ENCODE peak calls at places on chromosomes 6 and 20, in ten cellular contexts. J is activated CD8-positive, alpha-beta T cell treated with anti-CD3 and anti-CD28 coated beads for 36 hours; A is T-cell; U is activated T-cell treated with anti-CD3 and anti-CD28 coated beads, Interleukin-2, amount 50 U/mL, for 72 hours; K is SK-N-SH treated with all-trans-retinoic acid at 6 μM for 48 hours; E is HepG2; X is left colon; G is upper lobe of left lung; H is omental fat pad; O is lower lobe of right lung. Y is an unnamed sample.

GRCh38 chr6:149761438-149761837 is 11.9 kb downstream of the PCMT1 start:
- ATAC-seq in G (no peak), A (no peak), H (no peak), X (no peak), U (no peak), E (no peak), K (no peak), O (peak), J (no peak), Y (no peak)

GRCh38 chr20:45911486-45912343 is at the start of gene PLTP:
- ATAC-seq in O (peak), H (peak), E (peak), U (no peak), K (peak), G (peak), X (peak), J (no peak), A (peak), Y (peak)

GRCh38 chr6:15793288-15793687 is 130.5 kb upstream of the DTNBP1 start:
- ATAC-seq in K (no peak), U (no peak), X (no peak), E (no peak), J (no peak), O (no peak), G (no peak), H (no peak), A (no peak), Y (no peak)

GRCh38 chr6:31048090-31048489 is 37.8 kb downstream of the MUC22 start:
- ATAC-seq in K (no peak), H (no peak), G (no peak), E (no peak), X (no peak), U (no peak), A (no peak), O (peak), J (no peak), Y (no peak)

GRCh38 chr6:2708456-2708855 is 42.3 kb downstream of the MYLK4 start:
- ATAC-seq in A (no peak), O (no peak), E (no peak), H (no peak), G (no peak), K (no peak), U (no peak), X (no peak), J (no peak), Y (no peak)

GRCh38 chr20:2133318-2134183 is 31.9 kb downstream of the STK35 start:
- ATAC-seq in U (no peak), E (no peak), A (no peak), J (no peak), X (peak), K (peak), O (peak), H (peak), G (peak), Y (no peak)

GRCh38 chr6:111252451-111252850 is 165.1 kb downstream of the SLC16A10 start:
- ATAC-seq in U (no peak), H (no peak), X (no peak), K (no peak), G (no peak), J (no peak), O (no peak), E (peak), A (no peak), Y (no peak)

GRCh38 chr20:62146019-62146755 is 2.6 kb downstream of the SS18L1 start:
- ATAC-seq in G (no peak), J (no peak), X (no peak), U (no peak), K (no peak), E (peak), H (no peak), A (no peak), O (no peak), Y (no peak)

GRCh38 chr6:111565316-111566221 is 40.1 kb downstream of the TRAF3IP2 start:
- ATAC-seq in O (no peak), E (peak), K (no peak), J (peak), A (peak), U (peak), G (no peak), H (no peak), X (peak), Y (peak)

GRCh38 chr20:21801193-21801592 is 95.7 kb downstream of the PAX1 start:
- ATAC-seq in K (no peak), O (no peak), J (no peak), A (no peak), H (no peak), G (no peak), E (no peak), U (no peak), X (no peak), Y (no peak)

GRCh38 chr20:58208944-58209343 is 19.5 kb downstream of the ANKRD60 start:
- ATAC-seq in U (no peak), H (no peak), A (peak), K (no peak), O (no peak), J (no peak), E (peak), G (no peak), X (no peak), Y (no peak)

GRCh38 chr6:138500045-138500665 is 861 bp upstream of the NHSL1 start:
- ATAC-seq in G (no peak), X (peak), J (no peak), A (no peak), E (peak), H (no peak), K (no peak), U (no peak), O (no peak), Y (no peak)

GRCh38 chr20:32837157-32837556 is 17.4 kb downstream of the MAPRE1 start:
- ATAC-seq in A (peak), H (no peak), K (no peak), J (no peak), X (no peak), O (no peak), G (no peak), U (no peak), E (no peak), Y (no peak)

GRCh38 chr6:14109411-14109826 is 8.2 kb upstream of the CD83 start:
- ATAC-seq in U (no peak), J (no peak), H (no peak), K (no peak), E (no peak), O (peak), A (no peak), X (no peak), G (peak), Y (no peak)

GRCh38 chr6:107304421-107305025 is 154.8 kb downstream of the PDSS2 start:
- ATAC-seq in U (peak), J (peak), E (no peak), K (peak), O (no peak), A (no peak), G (no peak), H (no peak), X (no peak), Y (peak)

GRCh38 chr20:32231245-32231644 is 23.6 kb downstream of the POFUT1 start:
- ATAC-seq in K (no peak), U (peak), J (no peak), O (no peak), X (no peak), G (no peak), H (no peak), A (no peak), E (no peak), Y (no peak)

GRCh38 chr20:18717062-18717461 is 96.5 kb upstream of the SCP2D1 start:
- ATAC-seq in E (no peak), O (no peak), A (no peak), G (no peak), K (no peak), H (no peak), U (no peak), J (no peak), X (no peak), Y (no peak)

GRCh38 chr6:144500886-144501285 is 215.8 kb downstream of the UTRN start:
- ATAC-seq in J (peak), K (no peak), X (no peak), A (no peak), U (peak), O (no peak), E (peak), H (no peak), G (no peak), Y (peak)

GRCh38 chr20:61950631-61951010 is 115.1 kb downstream of the TAF4 start:
- ATAC-seq in K (no peak), A (no peak), U (no peak), J (no peak), H (no peak), O (no peak), G (no peak), E (peak), X (no peak), Y (no peak)

GRCh38 chr20:44570369-44570768 is 12.0 kb upstream of the PKIG start:
- ATAC-seq in J (no peak), G (no peak), A (no peak), H (no peak), O (no peak), X (no peak), E (no peak), K (no peak), U (no peak), Y (no peak)

GRCh38 chr6:25363429-25363828 is 84.3 kb downstream of the CARMIL1 start:
- ATAC-seq in J (no peak), X (no peak), E (no peak), G (no peak), O (no peak), H (no peak), U (no peak), A (no peak), K (no peak), Y (no peak)

GRCh38 chr20:23918101-23918862 is 38.7 kb upstream of the CST5 start:
- ATAC-seq in U (no peak), A (no peak), K (no peak), E (no peak), G (no peak), X (no peak), H (no peak), J (no peak), O (no peak), Y (no peak)

GRCh38 chr6:44041461-44042260 is 85.6 kb downstream of the MRPL14 start:
- ATAC-seq in X (no peak), A (no peak), O (no peak), U (no peak), H (peak), E (no peak), G (no peak), J (peak), K (peak), Y (no peak)

GRCh38 chr6:108587258-108588059 is 26.7 kb downstream of the FOXO3 start:
- ATAC-seq in U (no peak), H (no peak), O (no peak), K (peak), E (peak), J (no peak), X (no peak), A (no peak), G (no peak), Y (no peak)

GRCh38 chr6:79188885-79189505 is 45.5 kb downstream of the HMGN3 start:
- ATAC-seq in G (no peak), E (no peak), K (no peak), O (no peak), J (no peak), A (no peak), X (no peak), U (no peak), H (no peak), Y (no peak)

GRCh38 chr6:45607818-45608217 is 230.1 kb upstream of the SUPT3H start:
- ATAC-seq in G (no peak), O (no peak), A (no peak), X (peak), K (peak), E (no peak), J (no peak), U (peak), H (no peak), Y (no peak)

GRCh38 chr6:144160452-144160851 is 10.1 kb downstream of the STX11 start:
- ATAC-seq in H (no peak), X (no peak), K (no peak), O (no peak), J (no peak), U (no peak), G (no peak), A (no peak), E (no peak), Y (no peak)

GRCh38 chr6:158775832-158776231 is 43.3 kb downstream of the EZR start:
- ATAC-seq in X (no peak), H (no peak), K (no peak), U (no peak), J (no peak), E (no peak), G (no peak), O (no peak), A (no peak), Y (no peak)

GRCh38 chr20:17674722-17675518 is 7.1 kb downstream of the RRBP1 start:
- ATAC-seq in U (no peak), H (peak), J (no peak), A (no peak), O (no peak), X (no peak), E (peak), G (no peak), K (no peak), Y (no peak)

GRCh38 chr20:46955601-46956556 is 61.2 kb downstream of the EYA2 start:
- ATAC-seq in O (no peak), K (no peak), A (no peak), J (no peak), X (no peak), H (no peak), E (no peak), U (no peak), G (no peak), Y (no peak)

GRCh38 chr20:33791959-33792597 is 19.1 kb upstream of the CHMP4B start:
- ATAC-seq in J (peak), O (peak), G (no peak), K (peak), E (peak), X (no peak), A (peak), U (peak), H (no peak), Y (peak)

GRCh38 chr20:51163996-51164600 is 141.2 kb upstream of the KCNG1 start:
- ATAC-seq in O (no peak), G (no peak), J (no peak), X (peak), K (no peak), E (no peak), U (no peak), H (no peak), A (no peak), Y (no peak)

GRCh38 chr6:138382498-138383265 is 5.0 kb downstream of the SMIM28 start:
- ATAC-seq in K (no peak), G (no peak), O (peak), U (no peak), J (no peak), H (no peak), X (no peak), A (no peak), E (peak), Y (no peak)

GRCh38 chr6:167933290-167933689 is 64.2 kb upstream of the KIF25 start:
- ATAC-seq in A (no peak), H (no peak), O (no peak), G (no peak), E (no peak), J (no peak), K (no peak), U (no peak), X (peak), Y (no peak)

GRCh38 chr6:10976571-10976970 is 67.5 kb downstream of the ELOVL2 start:
- ATAC-seq in X (no peak), K (no peak), U (no peak), E (peak), O (no peak), J (no peak), H (no peak), A (no peak), G (peak), Y (no peak)

GRCh38 chr6:154257074-154257473 is 99.5 kb downstream of the IPCEF1 start:
- ATAC-seq in K (no peak), A (no peak), H (no peak), G (no peak), O (peak), X (no peak), E (no peak), J (no peak), U (no peak), Y (no peak)

GRCh38 chr6:165884813-165885765 is 222.0 kb upstream of the PDE10A start:
- ATAC-seq in J (peak), G (peak), O (peak), H (peak), K (peak), X (peak), U (peak), E (peak), A (peak), Y (peak)

GRCh38 chr6:143123081-143123480 is 62.4 kb downstream of the AIG1 start:
- ATAC-seq in U (no peak), O (no peak), X (no peak), G (no peak), A (no peak), E (no peak), J (no peak), K (no peak), H (no peak), Y (no peak)

GRCh38 chr20:41308726-41309413 is 8.7 kb downstream of the ZHX3 start:
- ATAC-seq in A (no peak), U (no peak), K (no peak), O (peak), J (no peak), H (peak), E (no peak), X (peak), G (no peak), Y (no peak)